ENCODE peak calls at places on chromosomes 1 and 21, in seven cellular contexts. E, F, H, P, O, D and Z are unnamed samples.

GRCh38 chr21:34846601-34847112 is 177.9 kb downstream of the CLIC6 start:
- DNase-seq in E (no peak), F (no peak), H (no peak), P (no peak), O (no peak), D (no peak), Z (peak)

GRCh38 chr1:54486864-54487263 is 61.2 kb upstream of the ACOT11 start:
- DNase-seq in E (no peak), F (no peak), H (no peak), P (peak), O (no peak), D (no peak), Z (no peak)

GRCh38 chr21:36052860-36053766 is 7.2 kb downstream of the SETD4 start:
- DNase-seq in E (no peak), F (no peak), H (no peak), P (no peak), O (no peak), D (no peak), Z (no peak)

GRCh38 chr1:54569339-54569738 is 21.3 kb downstream of the ACOT11 start:
- DNase-seq in E (no peak), F (no peak), H (no peak), P (no peak), O (no peak), D (no peak), Z (peak)

GRCh38 chr1:9235123-9235513 is 544 bp downstream of the H6PD start:
- DNase-seq in E (no peak), F (no peak), H (no peak), P (no peak), O (no peak), D (no peak), Z (peak)

GRCh38 chr1:162178432-162178831 is 108.9 kb downstream of the NOS1AP start:
- DNase-seq in E (no peak), F (no peak), H (no peak), P (no peak), O (no peak), D (no peak), Z (no peak)

GRCh38 chr21:43340491-43341348 is 86.2 kb downstream of the SIK1 start:
- DNase-seq in E (no peak), F (no peak), H (no peak), P (no peak), O (no peak), D (no peak), Z (peak)

GRCh38 chr1:110734146-110734680 is 59.5 kb upstream of the KCNA3 start:
- DNase-seq in E (no peak), F (no peak), H (no peak), P (peak), O (no peak), D (no peak), Z (no peak)

GRCh38 chr1:154661110-154661509 is 53.1 kb upstream of the ADAR start:
- DNase-seq in E (no peak), F (no peak), H (no peak), P (no peak), O (no peak), D (no peak), Z (no peak)

GRCh38 chr1:211653907-211654553 is 21.4 kb downstream of the NEK2 start:
- DNase-seq in E (no peak), F (no peak), H (no peak), P (no peak), O (no peak), D (no peak), Z (peak)

GRCh38 chr1:212062832-212063438 is 27.4 kb downstream of the DTL start:
- DNase-seq in E (no peak), F (peak), H (no peak), P (peak), O (no peak), D (no peak), Z (peak)